ENCODE peak calls at places on chromosome 1, in five cellular contexts. H is CD4-positive, alpha-beta memory T cell; M is effector CD4-positive, alpha-beta T cell; N is non-pigmented ciliary epithelial cell; E is head of caudate nucleus. C is an unnamed sample.
A peak's percentile ranks its signal among the peaks of the same experiment; 100 is the strongest.

GRCh38 chr1:9110669-9111356 is 18.1 kb downstream of the GPR157 start:
- DNase-seq in M (peak; percentile 79), N (peak; percentile 55), H (peak; percentile 73), E (peak; percentile 92), C (peak; percentile 97)

GRCh38 chr1:40143891-40144575 is 17.2 kb upstream of the RLF start:
- DNase-seq in E (peak; percentile 41), M (peak; percentile 57), H (peak; percentile 65), N (peak; percentile 31), C (no peak)

GRCh38 chr1:155134322-155134721 is 1.3 kb upstream of the SLC50A1 start:
- DNase-seq in M (no peak), N (no peak), H (no peak), E (no peak), C (no peak)

GRCh38 chr1:149915429-149916192 is 2.0 kb downstream of the SV2A start:
- DNase-seq in M (no peak), E (no peak), N (no peak), H (no peak), C (no peak)

GRCh38 chr1:16152521-16153087 is 3.3 kb downstream of the EPHA2 start:
- DNase-seq in E (no peak), M (no peak), H (no peak), N (no peak), C (peak; percentile 88)

GRCh38 chr1:172930142-172930541 is 120.6 kb downstream of the TNFSF18 start:
- DNase-seq in H (no peak), N (no peak), E (no peak), M (no peak), C (no peak)

GRCh38 chr1:236259043-236259442 is 22.7 kb downstream of the ERO1B start:
- DNase-seq in M (no peak), E (no peak), N (no peak), H (peak; percentile 18), C (no peak)

GRCh38 chr1:6185635-6186382 is 5.7 kb upstream of the CHD5 start:
- DNase-seq in H (peak; percentile 20), M (no peak), N (no peak), E (no peak), C (peak; percentile 45)